ENCODE peak calls at places on chromosomes 2 and 18, in four cellular contexts. M, L, A and S are unnamed samples.
A peak's percentile ranks its signal among the peaks of the same experiment; 100 is the strongest.

GRCh38 chr2:221567809-221568208 is 4.3 kb downstream of the EPHA4 start:
- DNase-seq in A (no peak), L (no peak), M (no peak), S (no peak)

GRCh38 chr2:38174646-38175096 is 98.7 kb upstream of the CYP1B1 start:
- DNase-seq in L (peak; percentile 67), M (no peak), A (no peak), S (peak; percentile 94)

GRCh38 chr2:173989160-173989885 is 24.1 kb upstream of the SP3 start:
- DNase-seq in M (peak; percentile 23), A (no peak), L (no peak), S (no peak)

GRCh38 chr2:176080540-176081355 is 3.0 kb downstream of the EVX2 start:
- DNase-seq in L (no peak), M (no peak), A (no peak), S (no peak)

GRCh38 chr18:3832211-3832610 is 382.2 kb downstream of the TGIF1 start:
- DNase-seq in L (no peak), A (no peak), M (no peak), S (no peak)

GRCh38 chr2:229909090-229909489 is 12.7 kb downstream of the TRIP12 start:
- DNase-seq in M (no peak), L (no peak), A (no peak), S (no peak)

GRCh38 chr18:63249781-63250180 is 69.8 kb downstream of the BCL2 start:
- DNase-seq in A (no peak), L (peak; percentile 50), M (no peak), S (no peak)

GRCh38 chr2:18918280-18918679 is 328.9 kb upstream of the NT5C1B start:
- DNase-seq in A (no peak), M (no peak), L (no peak), S (no peak)

GRCh38 chr2:60252581-60253170 is 300.8 kb downstream of the BCL11A start:
- DNase-seq in A (no peak), L (no peak), M (no peak), S (no peak)

GRCh38 chr2:39511219-39511785 is 74.2 kb upstream of the MAP4K3 start:
- DNase-seq in A (no peak), M (peak; percentile 30), L (peak; percentile 51), S (no peak)

GRCh38 chr18:45106331-45106774 is 425.7 kb downstream of the SETBP1 start:
- DNase-seq in L (no peak), A (no peak), M (no peak), S (no peak)

GRCh38 chr2:201120500-201120899 is 4.5 kb downstream of the CFLAR start:
- DNase-seq in M (no peak), L (no peak), A (no peak), S (no peak)

GRCh38 chr18:11114653-11115052 is 34.7 kb downstream of the PIEZO2 start:
- DNase-seq in L (no peak), A (no peak), M (no peak), S (no peak)

GRCh38 chr2:69559696-69560482 is 83.7 kb downstream of the AAK1 start:
- DNase-seq in M (no peak), L (no peak), A (peak; percentile 66), S (peak; percentile 45)

GRCh38 chr2:148508878-148509702 is 135.5 kb upstream of the EPC2 start:
- DNase-seq in M (peak; percentile 83), A (peak; percentile 74), L (peak; percentile 68), S (peak; percentile 80)

GRCh38 chr2:110688594-110689091 is 10.8 kb upstream of the BUB1 start:
- DNase-seq in A (no peak), L (no peak), M (no peak), S (peak; percentile 79)

GRCh38 chr2:238728322-238729260 is 119.3 kb upstream of the TWIST2 start:
- DNase-seq in A (no peak), M (no peak), L (peak; percentile 70), S (peak; percentile 86)

GRCh38 chr18:25604231-25604908 is 252.4 kb upstream of the ZNF521 start:
- DNase-seq in A (no peak), M (no peak), L (no peak), S (no peak)

GRCh38 chr2:88016086-88016947 is at the start of gene RNU2-63P:
- DNase-seq in L (peak; percentile 61), M (peak; percentile 59), A (peak; percentile 94), S (peak; percentile 92)

GRCh38 chr2:43082111-43082877 is 144.1 kb downstream of the ZFP36L2 start:
- DNase-seq in M (peak; percentile 79), L (peak; percentile 84), A (no peak), S (peak; percentile 95)

GRCh38 chr2:28406276-28407096 is 13.8 kb downstream of the FOSL2 start:
- DNase-seq in L (no peak), M (no peak), A (no peak), S (peak; percentile 83)

GRCh38 chr2:200619275-200619674 is 33.5 kb downstream of the AOX1 start:
- DNase-seq in A (no peak), M (no peak), L (no peak), S (no peak)

GRCh38 chr18:49632588-49632987 is 70.7 kb downstream of the LIPG start:
- DNase-seq in L (no peak), M (no peak), A (no peak), S (no peak)

GRCh38 chr18:808086-808485 is 4.0 kb downstream of the YES1 start:
- DNase-seq in A (no peak), M (no peak), L (no peak), S (no peak)

GRCh38 chr2:205086689-205087088 is 541.4 kb downstream of the PARD3B start:
- DNase-seq in M (no peak), A (no peak), L (no peak), S (no peak)

GRCh38 chr2:14722919-14723559 is 90.5 kb downstream of the LRATD1 start:
- DNase-seq in M (no peak), A (no peak), L (no peak), S (no peak)

GRCh38 chr2:74891136-74891764 is 57.3 kb downstream of the HK2 start:
- DNase-seq in A (no peak), M (no peak), L (no peak), S (no peak)

GRCh38 chr18:61921621-61922235 is 28.9 kb upstream of the RNF152 start:
- DNase-seq in A (no peak), M (no peak), L (no peak), S (no peak)

GRCh38 chr2:154375625-154376020 is 322.9 kb upstream of the KCNJ3 start:
- DNase-seq in A (peak; percentile 56), L (no peak), M (no peak), S (peak; percentile 7)
- TF ChIP-seq CTCF in A (peak; percentile 58), L (no peak), M (peak; percentile 48), S (peak; percentile 47)

DNA sequence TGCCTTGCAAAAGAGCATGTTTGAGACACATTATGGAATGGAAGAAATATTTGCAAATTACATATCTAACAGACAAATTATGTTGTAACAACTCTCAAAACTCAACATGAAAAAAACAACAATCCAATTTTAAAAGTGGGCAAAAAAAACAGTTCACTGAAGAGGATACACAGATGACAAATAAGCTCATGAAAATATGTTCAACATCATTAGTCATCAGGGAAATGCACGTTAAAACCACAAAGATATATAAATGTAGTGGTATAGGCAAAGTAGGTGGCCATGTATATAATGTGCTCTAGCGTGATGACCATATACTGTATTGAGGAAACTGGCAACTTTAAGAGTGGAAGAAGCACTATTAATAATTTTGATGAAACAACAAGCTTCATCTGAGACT is 220.1 kb downstream of the IRS1 start:
- DNase-seq in M (no peak), A (no peak), L (no peak), S (peak; percentile 68)
- H3K27ac ChIP-seq in M (no peak overlapping the region), A (peak overlapping the region; percentile 92), L (no peak overlapping the region), S (no peak overlapping the region)

GRCh38 chr18:75896865-75897264 is 469.4 kb upstream of the SMIM21 start:
- DNase-seq in A (peak; percentile 22), L (no peak), M (no peak), S (no peak)
- TF ChIP-seq CTCF in A (peak; percentile 41), L (no peak), M (no peak), S (peak; percentile 22)

DNA sequence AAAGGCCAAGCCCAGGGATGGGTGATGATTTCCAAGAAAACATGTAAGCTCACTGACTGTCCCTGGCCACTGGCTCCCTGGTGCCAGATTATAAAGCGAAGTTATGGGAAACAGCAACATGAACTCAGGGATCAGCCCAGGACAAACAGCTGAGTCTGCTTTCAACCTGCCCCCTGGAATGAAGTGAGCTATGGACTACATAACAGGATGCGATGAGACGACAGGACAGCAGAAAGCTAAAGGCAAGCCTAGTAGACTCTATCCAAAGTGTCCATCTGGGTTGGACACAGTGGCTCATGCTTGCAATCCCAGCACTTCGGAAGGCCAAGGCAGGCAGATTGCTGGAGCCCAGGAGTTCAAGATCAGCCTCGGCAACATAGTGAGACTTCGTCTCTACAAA is 16.6 kb upstream of the KCMF1 start:
- DNase-seq in L (no peak), A (no peak), M (no peak), S (no peak)
- H3K27ac ChIP-seq in L (no peak overlapping the region), A (no peak overlapping the region), M (no peak overlapping the region), S (no peak overlapping the region)

GRCh38 chr2:128734521-128735295 is 416.0 kb upstream of the HS6ST1 start:
- DNase-seq in L (no peak), A (no peak), M (peak; percentile 22), S (no peak)
- TF ChIP-seq CTCF in L (no peak), A (no peak), M (no peak), S (peak; percentile 11)

GRCh38 chr18:10040287-10041011 is 126.6 kb downstream of the VAPA start:
- DNase-seq in L (peak; percentile 69), A (no peak), M (peak; percentile 25), S (no peak)
- H3K27ac ChIP-seq in L (peak overlapping the region; percentile 75), A (no peak overlapping the region), M (peak overlapping the region; percentile 41), S (no peak overlapping the region)

DNA sequence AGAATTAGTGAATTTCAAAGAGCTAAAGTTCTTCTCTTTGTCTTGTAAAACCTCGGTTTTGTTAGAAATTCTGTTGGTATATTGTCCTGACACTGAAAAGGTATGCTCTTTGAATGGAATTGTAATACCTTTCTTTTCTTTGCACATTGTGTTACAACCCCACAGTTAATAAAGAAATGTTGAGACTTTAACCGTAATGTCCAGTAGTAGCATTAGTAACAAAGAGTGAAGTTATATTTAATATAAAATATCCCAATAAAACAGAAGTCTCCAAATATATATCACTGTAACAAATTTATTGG is 69.8 kb downstream of the EHBP1 start:
- DNase-seq in A (no peak), L (no peak), M (no peak), S (no peak)
- TF ChIP-seq CTCF in A (no peak), L (no peak), M (no peak), S (no peak)

DNA sequence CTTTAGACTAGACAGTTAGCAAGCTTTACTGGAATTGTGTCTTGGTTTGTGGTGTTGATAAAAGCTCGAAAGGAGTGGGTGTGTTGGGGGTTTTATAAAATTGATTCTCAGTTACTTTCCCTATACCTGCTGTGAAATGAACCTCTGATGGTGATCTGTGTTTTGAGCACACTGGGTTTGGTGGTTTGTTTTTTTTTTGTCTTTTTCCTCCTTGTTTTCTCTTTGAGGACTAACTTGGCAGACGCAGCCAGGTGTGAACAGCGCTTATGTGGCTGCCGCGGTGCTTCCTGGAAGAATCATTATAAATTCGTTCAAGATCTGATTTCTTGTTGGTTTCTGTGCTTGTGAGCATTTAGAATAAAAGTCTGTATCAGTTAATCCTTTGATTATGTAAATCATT is 28.5 kb downstream of the GRHL1 start:
- DNase-seq in M (no peak), A (no peak), L (no peak), S (no peak)
- H3K27ac ChIP-seq in M (no peak overlapping the region), A (no peak overlapping the region), L (no peak overlapping the region), S (no peak overlapping the region)